ENCODE peak calls at places on chromosome 12, in nine cellular contexts. H is gastrocnemius medialis; N is uterus; T is body of pancreas; E is CD4-positive, CD25-positive, alpha-beta regulatory T cell; I is neural progenitor cell; F is transverse colon; G is CD4-positive, alpha-beta T cell; O is cardiac muscle cell. Y is an unnamed sample.

GRCh38 chr12:32444895-32445294 is 45.5 kb downstream of the FGD4 start:
- DNase-seq in O (peak), N (no peak), H (no peak), I (peak), F (no peak), T (peak), G (no peak), E (no peak), Y (no peak)

GRCh38 chr12:123057505-123058265 is 77.2 kb downstream of the ARL6IP4 start:
- DNase-seq in I (no peak), H (no peak), O (no peak), F (no peak), N (no peak), G (no peak), T (no peak), E (no peak), Y (peak)

GRCh38 chr12:27779416-27779815 is 617 bp upstream of the KLHL42 start:
- DNase-seq in H (no peak), G (no peak), N (peak), I (peak), O (no peak), T (peak), F (peak), E (no peak), Y (peak)

GRCh38 chr12:10395390-10395998 is 5.7 kb upstream of the KLRK1 start:
- DNase-seq in F (peak), G (no peak), N (no peak), H (peak), E (no peak), T (peak), O (peak), I (no peak), Y (peak)

GRCh38 chr12:19643635-19644034 is 204.3 kb downstream of the AEBP2 start:
- DNase-seq in E (no peak), I (peak), N (no peak), O (peak), T (no peak), H (no peak), F (no peak), G (no peak), Y (no peak)

GRCh38 chr12:47896633-47897032 is 8.2 kb downstream of the VDR start:
- DNase-seq in F (peak), H (no peak), N (no peak), I (no peak), E (no peak), G (no peak), T (peak), O (no peak), Y (no peak)

GRCh38 chr12:52179396-52179973 is 12.3 kb downstream of the KRT80 start:
- DNase-seq in G (no peak), N (no peak), H (no peak), T (no peak), I (no peak), O (no peak), E (no peak), F (no peak), Y (no peak)

GRCh38 chr12:65795453-65795852 is 28.8 kb upstream of the HMGA2 start:
- DNase-seq in I (no peak), E (no peak), F (no peak), H (no peak), N (no peak), T (no peak), G (no peak), O (no peak), Y (no peak)

GRCh38 chr12:26809611-26810298 is 23.2 kb downstream of the ITPR2 start:
- DNase-seq in G (no peak), N (no peak), T (no peak), E (no peak), O (no peak), I (no peak), F (no peak), H (no peak), Y (no peak)

GRCh38 chr12:34299802-34300193 is 277.5 kb downstream of the ALG10 start:
- DNase-seq in F (no peak), O (no peak), T (no peak), H (no peak), N (no peak), E (no peak), G (no peak), I (no peak), Y (no peak)

GRCh38 chr12:57813971-57814771 is 4.4 kb downstream of the AVIL start:
- DNase-seq in I (no peak), F (no peak), O (peak), G (no peak), H (no peak), N (peak), T (no peak), E (no peak), Y (no peak)

GRCh38 chr12:41212625-41213024 is 24.5 kb downstream of the PDZRN4 start:
- DNase-seq in E (no peak), T (no peak), G (no peak), F (no peak), H (no peak), I (no peak), N (no peak), O (no peak), Y (no peak)

GRCh38 chr12:11508699-11509098 is 113.3 kb upstream of the PRB2 start:
- DNase-seq in H (no peak), F (no peak), N (no peak), O (peak), T (no peak), I (no peak), E (no peak), G (no peak), Y (no peak)

GRCh38 chr12:12600659-12601058 is 11.0 kb upstream of the CREBL2 start:
- DNase-seq in F (no peak), E (no peak), I (no peak), H (peak), N (no peak), O (no peak), G (no peak), T (no peak), Y (no peak)

GRCh38 chr12:49636979-49637378 is 13.6 kb downstream of the PRPF40B start:
- DNase-seq in G (peak), E (peak), T (peak), H (peak), O (peak), I (peak), N (peak), F (peak), Y (peak)

GRCh38 chr12:89525002-89525823 is 617 bp upstream of the GALNT4 start:
- DNase-seq in T (peak), H (peak), F (peak), G (no peak), N (peak), O (no peak), I (peak), E (peak), Y (peak)

GRCh38 chr12:30026621-30027234 is 243.0 kb upstream of the TMTC1 start:
- DNase-seq in O (peak), G (no peak), N (no peak), T (no peak), F (no peak), E (no peak), I (no peak), H (no peak), Y (no peak)

GRCh38 chr12:53071591-53072551 is 7.3 kb downstream of the SPRYD3 start:
- DNase-seq in O (peak), I (peak), H (no peak), E (no peak), T (peak), N (peak), F (peak), G (no peak), Y (no peak)

GRCh38 chr12:88036368-88036965 is 7.3 kb upstream of the C12orf50 start:
- DNase-seq in F (no peak), N (no peak), E (no peak), O (peak), G (no peak), I (no peak), T (peak), H (no peak), Y (peak)

GRCh38 chr12:132948146-132949066 is 7.7 kb downstream of the ZNF605 start:
- DNase-seq in F (no peak), E (no peak), H (no peak), I (no peak), N (no peak), G (no peak), T (no peak), O (no peak), Y (no peak)

GRCh38 chr12:80593766-80594165 is 113.7 kb upstream of the MYF6 start:
- DNase-seq in I (no peak), G (no peak), O (peak), T (no peak), E (no peak), H (no peak), F (no peak), N (no peak), Y (no peak)

GRCh38 chr12:120181991-120182631 is 12.4 kb downstream of the GCN1 start:
- DNase-seq in G (no peak), T (no peak), O (peak), H (peak), I (no peak), E (no peak), N (no peak), F (no peak), Y (no peak)

GRCh38 chr12:108459106-108459505 is 56.0 kb upstream of the FICD start:
- DNase-seq in E (no peak), F (no peak), I (no peak), O (no peak), N (no peak), G (no peak), T (no peak), H (no peak), Y (no peak)

GRCh38 chr12:100453953-100454352 is 19.7 kb upstream of the NR1H4 start:
- DNase-seq in T (no peak), H (no peak), O (no peak), G (no peak), E (no peak), N (no peak), F (no peak), I (no peak), Y (no peak)

GRCh38 chr12:105317942-105318614 is 12.4 kb upstream of the C12orf75 start:
- DNase-seq in T (no peak), H (no peak), O (no peak), F (no peak), N (no peak), E (no peak), G (no peak), I (no peak), Y (no peak)

GRCh38 chr12:69779928-69780327 is 41.3 kb downstream of the RAB3IP start:
- DNase-seq in F (no peak), H (no peak), E (no peak), I (peak), O (peak), T (no peak), N (no peak), G (no peak), Y (no peak)

GRCh38 chr12:13347241-13348043 is 150.9 kb downstream of the EMP1 start:
- DNase-seq in H (no peak), E (no peak), T (no peak), F (no peak), G (no peak), I (no peak), O (peak), N (no peak), Y (no peak)

GRCh38 chr12:78918221-78918620 is 53.6 kb downstream of the SYT1 start:
- DNase-seq in O (no peak), E (no peak), H (no peak), I (no peak), T (no peak), F (no peak), G (no peak), N (no peak), Y (no peak)

GRCh38 chr12:34350092-34351041 is 328.1 kb downstream of the ALG10 start:
- DNase-seq in G (no peak), E (no peak), F (no peak), T (no peak), H (no peak), O (no peak), I (no peak), N (no peak), Y (no peak)

GRCh38 chr12:82650627-82651337 is 35.9 kb upstream of the TMTC2 start:
- DNase-seq in E (no peak), T (no peak), F (peak), G (no peak), H (no peak), O (peak), N (no peak), I (no peak), Y (no peak)

GRCh38 chr12:82800185-82800584 is 113.5 kb downstream of the TMTC2 start:
- DNase-seq in I (no peak), F (no peak), E (no peak), N (no peak), G (no peak), O (no peak), H (no peak), T (no peak), Y (no peak)

GRCh38 chr12:19138551-19139344 is 9.2 kb downstream of the PLEKHA5 start:
- DNase-seq in E (no peak), N (no peak), T (no peak), G (no peak), I (peak), H (no peak), O (no peak), F (no peak), Y (no peak)

GRCh38 chr12:19125325-19125724 is 4.2 kb upstream of the PLEKHA5 start:
- DNase-seq in H (no peak), T (no peak), N (no peak), F (no peak), O (peak), I (no peak), G (no peak), E (no peak), Y (no peak)

GRCh38 chr12:104215638-104216297 is at the start of gene TXNRD1:
- DNase-seq in O (peak), F (peak), N (peak), H (peak), E (peak), G (peak), I (peak), T (peak), Y (peak)
- H3K27ac ChIP-seq in O (no peak), F (peak), N (peak), H (peak), E (no peak), G (no peak), I (no peak), T (peak), Y (no peak)

GRCh38 chr12:59118356-59118755 is 198.1 kb upstream of the LRIG3 start:
- DNase-seq in T (no peak), N (no peak), H (no peak), G (no peak), F (no peak), I (no peak), O (no peak), E (no peak), Y (no peak)

GRCh38 chr12:59115995-59116394 is 195.7 kb upstream of the LRIG3 start:
- DNase-seq in N (no peak), G (no peak), H (no peak), T (no peak), F (no peak), E (no peak), O (no peak), I (no peak), Y (no peak)

GRCh38 chr12:59111873-59112272 is 191.6 kb upstream of the LRIG3 start:
- DNase-seq in I (no peak), E (no peak), G (no peak), H (no peak), T (no peak), O (no peak), N (no peak), F (no peak), Y (no peak)

GRCh38 chr12:59115526-59115925 is 195.2 kb upstream of the LRIG3 start:
- DNase-seq in T (no peak), G (no peak), F (no peak), I (no peak), N (no peak), H (no peak), O (no peak), E (no peak), Y (no peak)

GRCh38 chr12:59113831-59114273 is 193.5 kb upstream of the LRIG3 start:
- DNase-seq in F (peak), G (no peak), O (peak), N (peak), T (peak), H (peak), I (peak), E (peak), Y (peak)
- H3K27ac ChIP-seq in F (no peak), G (no peak), O (no peak), N (no peak), T (peak), H (no peak), I (no peak), E (no peak), Y (no peak)

DNA sequence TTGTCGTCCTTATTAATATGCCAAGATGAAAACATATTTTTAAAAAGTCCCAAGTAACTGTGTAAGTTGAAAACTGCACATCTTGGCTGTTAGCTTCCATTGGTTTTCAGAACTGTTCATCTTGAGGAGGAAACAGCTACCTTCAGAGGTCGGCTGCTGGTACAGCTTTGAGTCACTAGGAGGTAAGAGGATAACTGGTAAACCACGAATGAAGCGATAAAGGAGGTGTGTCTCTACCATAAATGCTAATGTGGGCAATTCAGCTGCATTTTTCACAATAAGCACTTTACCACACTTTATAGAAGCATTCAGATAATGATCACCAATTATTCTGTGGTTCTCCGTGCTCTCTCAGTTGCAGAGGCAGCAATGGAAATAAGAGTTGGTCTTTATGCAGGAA is 137.5 kb upstream of the KRAS start:
- DNase-seq in O (no peak), T (no peak), G (no peak), N (no peak), E (peak), I (no peak), H (no peak), F (peak), Y (no peak)
- H3K27ac ChIP-seq in O (no peak), T (no peak), G (no peak), N (no peak), E (peak), I (no peak), H (no peak), F (no peak), Y (no peak)

GRCh38 chr12:39235990-39236767 is 206.7 kb downstream of the KIF21A start:
- DNase-seq in T (no peak), I (no peak), N (no peak), E (no peak), O (peak), F (no peak), G (no peak), H (no peak), Y (no peak)

GRCh38 chr12:39240573-39240972 is 202.3 kb downstream of the KIF21A start:
- DNase-seq in I (peak), F (no peak), O (no peak), E (no peak), H (no peak), G (no peak), T (no peak), N (no peak), Y (no peak)

GRCh38 chr12:39239484-39240143 is 203.3 kb downstream of the KIF21A start:
- DNase-seq in O (no peak), G (no peak), H (no peak), E (no peak), I (peak), T (no peak), F (peak), N (no peak), Y (no peak)

GRCh38 chr12:39240144-39240486 is 202.8 kb downstream of the KIF21A start:
- DNase-seq in T (no peak), H (no peak), G (no peak), O (no peak), F (no peak), E (no peak), N (no peak), I (no peak), Y (no peak)

GRCh38 chr12:39236994-39237393 is 205.9 kb downstream of the KIF21A start:
- DNase-seq in G (no peak), I (no peak), F (no peak), E (no peak), H (no peak), N (no peak), O (peak), T (no peak), Y (no peak)
- H3K27ac ChIP-seq in G (no peak), I (no peak), F (no peak), E (no peak), H (no peak), N (no peak), O (no peak), T (peak), Y (no peak)

DNA sequence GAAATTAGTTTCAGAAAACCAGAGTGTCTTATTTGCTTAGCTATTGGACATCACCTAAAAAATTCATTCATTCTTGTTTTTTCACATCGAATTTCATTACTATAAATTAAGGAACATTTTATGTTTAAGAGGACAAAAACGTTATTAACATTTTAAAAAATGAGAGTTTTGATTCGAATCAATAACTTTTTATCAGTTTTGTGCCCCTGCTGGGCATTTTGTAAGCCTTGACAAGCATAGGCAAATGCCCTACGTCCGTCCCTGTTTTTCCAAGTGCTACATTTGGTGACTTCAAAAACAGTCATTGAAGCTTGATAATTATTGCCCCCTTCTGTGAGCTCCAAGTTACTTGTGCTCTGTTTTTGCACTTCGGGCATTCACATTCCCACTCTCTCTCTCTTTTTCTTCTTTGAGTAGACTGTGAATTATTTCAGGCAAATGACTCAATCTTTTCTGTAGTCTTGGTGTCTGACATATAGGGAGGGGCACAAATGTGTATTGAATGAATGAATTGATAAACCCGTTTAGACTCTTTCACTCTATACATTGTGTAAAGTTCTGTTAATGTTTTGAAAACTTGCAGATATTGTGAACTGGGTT is 1.2 kb downstream of the APAF1 start:
- DNase-seq in O (peak), I (peak), H (no peak), G (no peak), F (no peak), E (peak), T (no peak), N (no peak), Y (peak)
- H3K27ac ChIP-seq in O (no peak), I (no peak), H (peak), G (no peak), F (peak), E (peak), T (peak), N (no peak), Y (no peak)

GRCh38 chr12:112007945-112008344 is 5.0 kb downstream of the TMEM116 start:
- DNase-seq in H (no peak), N (no peak), I (no peak), O (no peak), G (no peak), F (no peak), T (no peak), E (no peak), Y (no peak)
- H3K27ac ChIP-seq in H (no peak), N (no peak), I (no peak), O (no peak), G (no peak), F (no peak), T (no peak), E (no peak), Y (no peak)

DNA sequence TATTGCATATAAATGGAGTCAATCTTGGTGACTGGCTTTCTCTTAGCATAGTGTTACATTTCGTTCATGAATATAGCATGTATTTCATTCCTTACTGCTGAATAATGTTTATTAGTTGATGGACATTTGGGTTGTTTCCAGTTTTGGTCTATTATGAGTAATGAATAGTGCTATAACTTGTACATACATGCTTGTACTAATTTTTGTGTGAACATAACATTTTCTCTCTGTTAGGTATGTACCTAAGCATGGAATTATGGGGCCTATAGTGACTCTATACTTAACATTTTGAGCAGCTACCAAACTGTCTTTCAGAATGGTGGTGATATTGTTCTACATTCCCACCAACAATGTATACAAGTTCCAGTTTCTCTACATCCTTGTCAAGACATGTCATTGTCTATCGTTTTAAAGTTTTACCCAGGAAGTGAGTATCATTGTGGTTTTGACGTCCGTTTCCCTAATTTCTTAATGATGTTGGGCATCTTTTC is 23.1 kb downstream of the ATP2A2 start:
- DNase-seq in N (no peak), E (no peak), O (peak), G (no peak), F (no peak), T (no peak), H (no peak), I (no peak), Y (no peak)
- H3K27ac ChIP-seq in N (no peak), E (no peak), O (peak), G (no peak), F (no peak), T (no peak), H (peak), I (no peak), Y (no peak)

DNA sequence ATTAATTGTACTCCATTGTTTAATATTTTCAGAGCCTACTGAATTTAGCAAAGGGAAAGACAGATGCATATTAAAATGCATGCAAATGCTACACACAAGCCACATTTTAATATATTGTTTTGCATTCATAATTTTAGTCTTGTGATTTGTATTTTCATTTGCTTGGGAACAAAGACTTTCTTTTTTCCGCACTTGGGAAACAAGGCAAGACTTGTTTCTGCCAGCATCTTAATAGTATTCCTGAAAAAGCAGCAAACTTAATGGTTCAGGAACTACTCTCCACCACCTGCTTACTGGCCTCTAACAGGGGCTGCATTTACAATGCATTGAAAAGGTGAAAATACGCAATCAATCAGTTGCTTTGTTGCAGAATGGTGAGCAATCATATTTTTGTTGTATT is 144.0 kb upstream of the BTG1 start:
- DNase-seq in O (no peak), F (no peak), G (no peak), N (no peak), T (no peak), I (no peak), H (no peak), E (no peak), Y (no peak)
- H3K27ac ChIP-seq in O (no peak), F (no peak), G (no peak), N (peak), T (no peak), I (no peak), H (no peak), E (no peak), Y (no peak)